ENCODE peak calls at places on chromosomes 12 and 14, in four cellular contexts. Y, A, J and B are unnamed samples.

GRCh38 chr12:108833355-108833733 is 24.0 kb downstream of the SSH1 start:
- DNase-seq in Y (no peak), J (no peak), A (peak; percentile 79), B (no peak)

GRCh38 chr14:41749425-41749824 is 142.7 kb downstream of the LRFN5 start:
- DNase-seq in J (no peak), A (no peak), Y (peak; percentile 28), B (no peak)

GRCh38 chr12:122089080-122089479 is 10.5 kb downstream of the MLXIP start:
- DNase-seq in A (no peak), Y (no peak), J (no peak), B (no peak)

GRCh38 chr12:3055712-3056467 is 21.3 kb upstream of the TSPAN9 start:
- DNase-seq in A (no peak), J (no peak), Y (no peak), B (no peak)

GRCh38 chr12:72264548-72265175 is 7.5 kb upstream of the TRHDE start:
- DNase-seq in A (peak; percentile 24), J (no peak), Y (peak; percentile 19), B (no peak)

GRCh38 chr12:25976289-25976688 is 17.8 kb downstream of the RASSF8 start:
- DNase-seq in J (no peak), Y (no peak), A (no peak), B (no peak)

GRCh38 chr12:75554556-75554880 is 43.1 kb upstream of the KRR1 start:
- DNase-seq in Y (no peak), A (no peak), J (no peak), B (no peak)

GRCh38 chr12:92886131-92886530 is 43.0 kb downstream of the EEA1 start:
- DNase-seq in A (no peak), Y (no peak), J (no peak), B (no peak)

GRCh38 chr12:19369691-19370148 is 69.6 kb upstream of the AEBP2 start:
- DNase-seq in J (no peak), A (no peak), Y (no peak), B (no peak)

GRCh38 chr14:56194062-56194461 is 75.9 kb downstream of the PELI2 start:
- DNase-seq in J (no peak), A (no peak), Y (no peak), B (no peak)

GRCh38 chr14:56197150-56197549 is 78.9 kb downstream of the PELI2 start:
- DNase-seq in J (no peak), Y (no peak), A (no peak), B (no peak)

GRCh38 chr14:56196274-56196673 is 78.1 kb downstream of the PELI2 start:
- DNase-seq in A (no peak), J (no peak), Y (no peak), B (no peak)

GRCh38 chr14:56195219-56195618 is 77.0 kb downstream of the PELI2 start:
- DNase-seq in Y (no peak), A (no peak), J (peak; percentile 32), B (no peak)

DNA sequence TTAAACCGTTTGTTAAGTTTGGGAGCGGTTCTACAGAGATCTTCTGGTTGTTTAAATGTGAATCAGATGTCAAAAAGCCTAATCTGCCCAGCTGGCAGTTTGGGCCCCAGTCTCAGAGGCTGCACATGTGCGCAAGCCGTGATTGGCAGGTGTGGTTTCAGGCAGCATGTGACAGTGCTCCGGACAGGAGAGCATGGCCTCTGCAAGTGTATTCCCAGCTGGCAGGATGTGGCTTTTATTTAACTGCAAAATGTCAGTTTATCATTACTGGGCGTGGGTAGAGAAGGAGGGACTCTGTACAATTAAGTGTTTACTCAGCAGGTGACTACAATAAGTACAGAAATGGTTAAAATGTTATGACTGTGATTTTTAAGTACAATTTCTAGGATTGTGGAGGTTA is 77.5 kb downstream of the PELI2 start:
- DNase-seq in Y (peak; percentile 25), A (no peak), J (no peak), B (no peak)
- TF ChIP-seq MAX in Y (peak; percentile 92), A (no peak), J (no peak), B (no peak)

GRCh38 chr12:31772186-31772585 is 43.4 kb upstream of the AMN1 start:
- DNase-seq in Y (no peak), A (no peak), J (no peak), B (no peak)
- TF ChIP-seq MAX in Y (no peak), A (no peak), J (no peak), B (no peak)

GRCh38 chr12:47909839-47910465 is 5.2 kb upstream of the VDR start:
- DNase-seq in A (no peak), Y (no peak), J (no peak), B (no peak)
- TF ChIP-seq MAX in A (no peak), Y (no peak), J (no peak), B (no peak)

GRCh38 chr12:27960822-27961221 is 11.7 kb downstream of the PTHLH start:
- DNase-seq in A (no peak), J (no peak), Y (no peak), B (no peak)
- TF ChIP-seq MAX in A (no peak), J (no peak), Y (no peak), B (no peak)

GRCh38 chr12:131561891-131562684 is 148.8 kb upstream of the SFSWAP start:
- DNase-seq in A (no peak), Y (no peak), J (no peak), B (no peak)
- TF ChIP-seq MAX in A (no peak), Y (no peak), J (no peak), B (no peak)

GRCh38 chr14:74362361-74362915 is 14.2 kb downstream of the VRTN start:
- DNase-seq in J (peak; percentile 95), A (peak; percentile 68), Y (peak; percentile 74), B (peak; percentile 77)

GRCh38 chr14:74358176-74358829 is 10.0 kb downstream of the VRTN start:
- DNase-seq in A (no peak), J (no peak), Y (no peak), B (no peak)

GRCh38 chr14:74357585-74357984 is 9.3 kb downstream of the VRTN start:
- DNase-seq in A (no peak), Y (no peak), J (no peak), B (no peak)

GRCh38 chr14:74356892-74357575 is 8.8 kb downstream of the VRTN start:
- DNase-seq in J (no peak), A (no peak), Y (no peak), B (no peak)

GRCh38 chr14:74360163-74360562 is 11.9 kb downstream of the VRTN start:
- DNase-seq in J (no peak), Y (no peak), A (no peak), B (no peak)
- TF ChIP-seq MAX in J (no peak), Y (no peak), A (no peak), B (no peak)

GRCh38 chr12:127479256-127479655 is 787.7 kb upstream of the TMEM132C start:
- DNase-seq in A (no peak), J (no peak), Y (no peak), B (no peak)
- TF ChIP-seq MAX in A (no peak), J (no peak), Y (no peak), B (no peak)

GRCh38 chr12:120078868-120079267 is 37.7 kb downstream of the RAB35 start:
- DNase-seq in Y (no peak), A (no peak), J (no peak), B (no peak)
- TF ChIP-seq MAX in Y (no peak), A (peak; percentile 14), J (no peak), B (no peak)